ENCODE peak calls at places on chromosomes 2 and 18, in ten cellular contexts. One of them, this sample, is unnamed.
A peak's percentile ranks its signal among the peaks of the same experiment; 100 is the strongest.

GRCh38 chr18:42338683-42339082 is 383.6 kb downstream of the PIK3C3 start:
- DNase-seq in choroid plexus epithelial cell: no peak
- DNase-seq in HCT116: no peak
- DNase-seq in stomach: no peak
- DNase-seq in mesothelial cell of epicardium: no peak
- DNase-seq in mucosa of descending colon: no peak
- DNase-seq in coronary artery: no peak
- DNase-seq in A549: no peak
- DNase-seq in GM12864: no peak
- DNase-seq in adrenal gland: no peak
- DNase-seq in this sample: no peak

GRCh38 chr2:238700506-238701050 is 147.3 kb upstream of the TWIST2 start:
- DNase-seq in mucosa of descending colon: no peak
- DNase-seq in adrenal gland: no peak
- DNase-seq in A549: no peak
- DNase-seq in mesothelial cell of epicardium: no peak
- DNase-seq in GM12864: no peak
- DNase-seq in HCT116: no peak
- DNase-seq in choroid plexus epithelial cell: no peak
- DNase-seq in coronary artery: peak; percentile 66
- DNase-seq in stomach: no peak
- DNase-seq in this sample: no peak

GRCh38 chr2:230907361-230908093 is 17.5 kb downstream of the GPR55 start:
- DNase-seq in stomach: peak; percentile 9
- DNase-seq in HCT116: no peak
- DNase-seq in mesothelial cell of epicardium: no peak
- DNase-seq in GM12864: no peak
- DNase-seq in choroid plexus epithelial cell: no peak
- DNase-seq in adrenal gland: no peak
- DNase-seq in mucosa of descending colon: peak; percentile 13
- DNase-seq in A549: no peak
- DNase-seq in coronary artery: peak; percentile 53
- DNase-seq in this sample: no peak

GRCh38 chr18:46412831-46413371 is 244.1 kb downstream of the LOXHD1 start:
- DNase-seq in adrenal gland: peak; percentile 34
- DNase-seq in choroid plexus epithelial cell: peak; percentile 36
- DNase-seq in HCT116: no peak
- DNase-seq in coronary artery: no peak
- DNase-seq in mesothelial cell of epicardium: no peak
- DNase-seq in GM12864: no peak
- DNase-seq in stomach: no peak
- DNase-seq in A549: no peak
- DNase-seq in mucosa of descending colon: no peak
- DNase-seq in this sample: no peak

GRCh38 chr2:120488531-120488930 is 142.6 kb downstream of the INHBB start:
- DNase-seq in coronary artery: no peak
- DNase-seq in GM12864: no peak
- DNase-seq in mesothelial cell of epicardium: no peak
- DNase-seq in adrenal gland: no peak
- DNase-seq in mucosa of descending colon: no peak
- DNase-seq in HCT116: no peak
- DNase-seq in A549: no peak
- DNase-seq in stomach: no peak
- DNase-seq in choroid plexus epithelial cell: no peak
- DNase-seq in this sample: no peak

GRCh38 chr2:70686577-70687460 is 81.2 kb downstream of the ADD2 start:
- DNase-seq in choroid plexus epithelial cell: peak; percentile 50
- DNase-seq in mesothelial cell of epicardium: no peak
- DNase-seq in HCT116: peak; percentile 48
- DNase-seq in GM12864: no peak
- DNase-seq in adrenal gland: peak; percentile 31
- DNase-seq in coronary artery: peak; percentile 36
- DNase-seq in A549: peak; percentile 86
- DNase-seq in mucosa of descending colon: no peak
- DNase-seq in stomach: no peak
- DNase-seq in this sample: peak; percentile 68

GRCh38 chr2:70808983-70809958 is 11.1 kb downstream of the CLEC4F start:
- DNase-seq in mucosa of descending colon: no peak
- DNase-seq in choroid plexus epithelial cell: no peak
- DNase-seq in HCT116: no peak
- DNase-seq in GM12864: no peak
- DNase-seq in A549: no peak
- DNase-seq in coronary artery: peak; percentile 35
- DNase-seq in adrenal gland: no peak
- DNase-seq in stomach: no peak
- DNase-seq in mesothelial cell of epicardium: no peak
- DNase-seq in this sample: no peak

GRCh38 chr2:9574314-9574713 is 18.7 kb upstream of the ADAM17 start:
- DNase-seq in mesothelial cell of epicardium: no peak
- DNase-seq in stomach: no peak
- DNase-seq in coronary artery: no peak
- DNase-seq in GM12864: no peak
- DNase-seq in mucosa of descending colon: no peak
- DNase-seq in choroid plexus epithelial cell: no peak
- DNase-seq in adrenal gland: no peak
- DNase-seq in A549: no peak
- DNase-seq in HCT116: no peak
- DNase-seq in this sample: no peak

GRCh38 chr2:127408004-127408806 is 10.0 kb upstream of the PROC start:
- DNase-seq in stomach: peak; percentile 95
- DNase-seq in A549: peak; percentile 92
- DNase-seq in coronary artery: peak; percentile 94
- DNase-seq in HCT116: peak; percentile 57
- DNase-seq in adrenal gland: peak; percentile 93
- DNase-seq in mesothelial cell of epicardium: peak; percentile 87
- DNase-seq in GM12864: no peak
- DNase-seq in choroid plexus epithelial cell: peak; percentile 92
- DNase-seq in mucosa of descending colon: peak; percentile 96
- DNase-seq in this sample: peak; percentile 97

GRCh38 chr2:50720695-50721314 is 311.1 kb downstream of the NRXN1 start:
- DNase-seq in coronary artery: no peak
- DNase-seq in GM12864: no peak
- DNase-seq in choroid plexus epithelial cell: peak; percentile 2
- DNase-seq in mucosa of descending colon: no peak
- DNase-seq in adrenal gland: no peak
- DNase-seq in stomach: no peak
- DNase-seq in mesothelial cell of epicardium: no peak
- DNase-seq in HCT116: no peak
- DNase-seq in A549: no peak
- DNase-seq in this sample: no peak

GRCh38 chr2:191678437-191679110 is 638 bp downstream of the NABP1 start:
- DNase-seq in GM12864: no peak
- DNase-seq in adrenal gland: peak; percentile 63
- DNase-seq in choroid plexus epithelial cell: no peak
- DNase-seq in coronary artery: peak; percentile 77
- DNase-seq in A549: peak; percentile 61
- DNase-seq in mesothelial cell of epicardium: no peak
- DNase-seq in HCT116: no peak
- DNase-seq in stomach: peak; percentile 59
- DNase-seq in mucosa of descending colon: peak; percentile 80
- DNase-seq in this sample: peak; percentile 62

GRCh38 chr2:134718095-134718955 is 475 bp downstream of the TMEM163 start:
- DNase-seq in HCT116: no peak
- DNase-seq in choroid plexus epithelial cell: peak; percentile 2
- DNase-seq in mesothelial cell of epicardium: no peak
- DNase-seq in stomach: peak; percentile 45
- DNase-seq in GM12864: no peak
- DNase-seq in adrenal gland: peak; percentile 52
- DNase-seq in mucosa of descending colon: peak; percentile 34
- DNase-seq in coronary artery: no peak
- DNase-seq in A549: no peak
- DNase-seq in this sample: peak; percentile 31

GRCh38 chr2:174846941-174847938 is 83.0 kb upstream of the CHRNA1 start:
- DNase-seq in HCT116: no peak
- DNase-seq in stomach: no peak
- DNase-seq in A549: peak; percentile 20
- DNase-seq in choroid plexus epithelial cell: peak; percentile 98
- DNase-seq in adrenal gland: peak; percentile 41
- DNase-seq in mucosa of descending colon: no peak
- DNase-seq in mesothelial cell of epicardium: no peak
- DNase-seq in coronary artery: no peak
- DNase-seq in GM12864: no peak
- DNase-seq in this sample: peak; percentile 4

GRCh38 chr2:38475567-38475881 is 98.5 kb upstream of the ATL2 start:
- DNase-seq in choroid plexus epithelial cell: no peak
- DNase-seq in A549: no peak
- DNase-seq in mucosa of descending colon: no peak
- DNase-seq in coronary artery: no peak
- DNase-seq in GM12864: no peak
- DNase-seq in HCT116: no peak
- DNase-seq in adrenal gland: no peak
- DNase-seq in stomach: no peak
- DNase-seq in mesothelial cell of epicardium: no peak
- DNase-seq in this sample: no peak

GRCh38 chr2:57022496-57022895 is 838.7 kb downstream of the CCDC85A start:
- DNase-seq in adrenal gland: no peak
- DNase-seq in GM12864: no peak
- DNase-seq in mucosa of descending colon: no peak
- DNase-seq in A549: no peak
- DNase-seq in HCT116: no peak
- DNase-seq in stomach: no peak
- DNase-seq in mesothelial cell of epicardium: no peak
- DNase-seq in coronary artery: no peak
- DNase-seq in choroid plexus epithelial cell: peak; percentile 18
- DNase-seq in this sample: no peak

GRCh38 chr2:168992591-168993349 is 38.4 kb downstream of the ABCB11 start:
- DNase-seq in HCT116: no peak
- DNase-seq in choroid plexus epithelial cell: peak; percentile 64
- DNase-seq in GM12864: no peak
- DNase-seq in adrenal gland: no peak
- DNase-seq in coronary artery: no peak
- DNase-seq in mucosa of descending colon: no peak
- DNase-seq in A549: no peak
- DNase-seq in mesothelial cell of epicardium: no peak
- DNase-seq in stomach: no peak
- DNase-seq in this sample: no peak

DNA sequence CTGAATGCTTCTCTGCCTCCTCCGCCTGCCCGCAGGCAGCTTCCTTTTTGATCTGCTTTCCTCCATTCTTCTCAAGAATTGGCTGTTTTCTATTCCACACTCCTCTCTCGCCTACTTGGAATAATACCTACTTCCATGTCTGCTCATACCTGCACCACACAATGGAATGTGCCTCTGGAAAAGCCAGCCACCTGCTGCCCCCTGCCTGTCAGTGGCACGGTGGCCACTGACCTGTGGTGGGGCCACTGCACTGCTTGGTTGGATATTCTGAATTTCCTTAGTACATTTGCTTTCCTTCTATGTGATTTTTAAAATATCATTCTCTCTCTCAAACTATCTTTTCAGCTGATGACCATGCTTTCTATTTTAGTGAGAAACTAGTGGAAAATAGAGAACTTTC is 406.9 kb downstream of the DCDC2C start:
- DNase-seq in stomach: no peak
- DNase-seq in HCT116: no peak
- DNase-seq in mesothelial cell of epicardium: no peak
- DNase-seq in coronary artery: no peak
- DNase-seq in adrenal gland: no peak
- DNase-seq in A549: no peak
- DNase-seq in choroid plexus epithelial cell: no peak
- DNase-seq in mucosa of descending colon: no peak
- DNase-seq in GM12864: no peak
- DNase-seq in this sample: no peak
- TF ChIP-seq CTCF in stomach: no peak
- TF ChIP-seq CTCF in HCT116: no peak
- TF ChIP-seq CTCF in mesothelial cell of epicardium: no peak
- TF ChIP-seq CTCF in coronary artery: no peak
- TF ChIP-seq CTCF in adrenal gland: no peak
- TF ChIP-seq CTCF in A549: no peak
- TF ChIP-seq CTCF in choroid plexus epithelial cell: no peak
- TF ChIP-seq CTCF in mucosa of descending colon: no peak
- TF ChIP-seq CTCF in GM12864: no peak
- TF ChIP-seq CTCF in this sample: no peak

DNA sequence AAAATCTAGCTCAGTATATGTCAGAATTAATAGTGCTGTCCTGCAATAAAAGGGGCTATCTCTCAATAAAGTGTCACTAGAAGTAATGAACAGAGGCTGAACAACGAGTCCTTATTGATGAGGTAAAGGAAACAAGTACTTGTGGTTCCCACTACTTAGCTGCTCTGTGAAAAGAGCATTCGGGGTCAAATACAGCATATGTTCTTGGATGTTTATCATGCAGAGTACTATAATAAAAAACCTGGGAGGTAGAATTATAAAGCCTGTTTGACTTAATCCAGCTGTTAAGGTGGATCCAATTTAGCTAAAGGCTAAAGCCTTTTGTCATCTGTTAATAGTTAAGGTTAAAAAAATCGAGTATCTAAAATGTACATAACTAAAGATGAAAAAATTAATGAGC is 32.4 kb downstream of the SLC35F5 start:
- DNase-seq in mucosa of descending colon: no peak
- DNase-seq in coronary artery: no peak
- DNase-seq in stomach: no peak
- DNase-seq in adrenal gland: no peak
- DNase-seq in choroid plexus epithelial cell: no peak
- DNase-seq in HCT116: no peak
- DNase-seq in mesothelial cell of epicardium: no peak
- DNase-seq in A549: no peak
- DNase-seq in GM12864: no peak
- DNase-seq in this sample: no peak
- TF ChIP-seq CTCF in mucosa of descending colon: no peak
- TF ChIP-seq CTCF in coronary artery: no peak
- TF ChIP-seq CTCF in stomach: no peak
- TF ChIP-seq CTCF in adrenal gland: no peak
- TF ChIP-seq CTCF in choroid plexus epithelial cell: no peak
- TF ChIP-seq CTCF in HCT116: no peak
- TF ChIP-seq CTCF in mesothelial cell of epicardium: no peak
- TF ChIP-seq CTCF in A549: no peak
- TF ChIP-seq CTCF in GM12864: no peak
- TF ChIP-seq CTCF in this sample: no peak

DNA sequence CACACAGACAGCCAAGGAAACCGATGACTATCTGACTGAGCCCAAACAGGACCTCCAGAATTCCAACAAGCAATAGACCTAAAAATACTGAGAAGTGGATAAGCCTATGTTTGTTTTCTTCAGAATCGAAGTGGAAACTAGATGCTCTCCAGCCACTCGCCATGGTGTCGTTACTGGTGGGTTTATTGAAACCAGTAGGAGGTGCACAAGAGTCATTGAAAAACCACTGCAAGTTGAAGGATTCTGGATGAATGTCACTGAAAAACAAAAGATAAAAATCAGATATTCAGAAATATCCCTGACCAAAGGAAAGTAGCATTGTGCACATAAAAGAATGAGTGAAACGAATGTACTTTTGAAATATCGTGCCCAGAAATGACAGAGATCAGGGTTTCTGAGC is 15.3 kb downstream of the TM4SF20 start:
- DNase-seq in adrenal gland: no peak
- DNase-seq in A549: peak; percentile 60
- DNase-seq in mesothelial cell of epicardium: no peak
- DNase-seq in GM12864: no peak
- DNase-seq in mucosa of descending colon: no peak
- DNase-seq in coronary artery: no peak
- DNase-seq in stomach: no peak
- DNase-seq in choroid plexus epithelial cell: peak; percentile 50
- DNase-seq in HCT116: no peak
- DNase-seq in this sample: no peak
- TF ChIP-seq CTCF in adrenal gland: peak; percentile 32
- TF ChIP-seq CTCF in A549: peak; percentile 49
- TF ChIP-seq CTCF in mesothelial cell of epicardium: no peak
- TF ChIP-seq CTCF in GM12864: no peak
- TF ChIP-seq CTCF in mucosa of descending colon: no peak
- TF ChIP-seq CTCF in coronary artery: no peak
- TF ChIP-seq CTCF in stomach: no peak
- TF ChIP-seq CTCF in choroid plexus epithelial cell: peak; percentile 46
- TF ChIP-seq CTCF in HCT116: no peak
- TF ChIP-seq CTCF in this sample: no peak

GRCh38 chr2:19369341-19369955 is 11.0 kb upstream of the OSR1 start:
- DNase-seq in choroid plexus epithelial cell: peak; percentile 82
- DNase-seq in HCT116: peak; percentile 12
- DNase-seq in stomach: no peak
- DNase-seq in coronary artery: no peak
- DNase-seq in mucosa of descending colon: no peak
- DNase-seq in mesothelial cell of epicardium: no peak
- DNase-seq in adrenal gland: no peak
- DNase-seq in A549: peak; percentile 58
- DNase-seq in GM12864: no peak
- DNase-seq in this sample: peak; percentile 38
- TF ChIP-seq CTCF in choroid plexus epithelial cell: peak; percentile 85
- TF ChIP-seq CTCF in HCT116: peak; percentile 40
- TF ChIP-seq CTCF in stomach: no peak
- TF ChIP-seq CTCF in coronary artery: no peak
- TF ChIP-seq CTCF in mucosa of descending colon: no peak
- TF ChIP-seq CTCF in mesothelial cell of epicardium: no peak
- TF ChIP-seq CTCF in adrenal gland: no peak
- TF ChIP-seq CTCF in A549: peak; percentile 61
- TF ChIP-seq CTCF in GM12864: no peak
- TF ChIP-seq CTCF in this sample: peak; percentile 17